ENCODE peak calls at places on chromosomes 4 and X, in seven cellular contexts. E is heart left ventricle; I is CD4-positive, alpha-beta T cell; D is suprapubic skin; C is cardiac muscle cell; V is tibial artery; U is aorta. N is an unnamed sample. For H3K9me3, the result is how much of the 10 kb centered on the place peaks cover.

GRCh38 chr4:113476800-113477199 is 284.7 kb downstream of the CAMK2D start:
- DNase-seq in E (no peak), I (no peak), D (no peak), C (no peak), V (no peak), U (no peak), N (no peak)

GRCh38 chrX:118528089-118528753 is 32.6 kb downstream of the DOCK11 start:
- DNase-seq in E (no peak), I (peak), D (no peak), C (no peak), V (no peak), U (no peak), N (no peak)

GRCh38 chrX:149372861-149373260 is 132.2 kb downstream of the IDS start:
- DNase-seq in E (no peak), I (no peak), D (no peak), C (peak), V (no peak), U (no peak), N (no peak)

GRCh38 chrX:120781416-120781815 is 94.2 kb downstream of the CT47B1 start:
- DNase-seq in E (no peak), I (no peak), D (no peak), C (no peak), V (no peak), U (no peak), N (peak)

GRCh38 chrX:39816871-39817731 is 280.7 kb downstream of the BCOR start:
- DNase-seq in E (no peak), I (no peak), D (no peak), C (no peak), V (no peak), U (no peak), N (peak)

GRCh38 chr4:58553679-58554078 is 1443.5 kb upstream of the IGFBP7 start:
- DNase-seq in E (no peak), I (no peak), D (no peak), C (no peak), V (no peak), U (no peak), N (no peak)

GRCh38 chr4:124177647-124178425 is 534.7 kb downstream of the ANKRD50 start:
- DNase-seq in E (no peak), I (no peak), D (no peak), C (no peak), V (no peak), U (no peak), N (no peak)

GRCh38 chr4:72970756-72971155 is 98.8 kb downstream of the COX18 start:
- DNase-seq in E (no peak), I (no peak), D (no peak), C (no peak), V (no peak), U (no peak), N (no peak)

GRCh38 chrX:154320406-154320805 is 24.8 kb downstream of the TKTL1 start:
- DNase-seq in E (peak), I (no peak), D (no peak), C (no peak), V (no peak), U (no peak), N (no peak)

GRCh38 chr4:97500423-97500822 is 642.9 kb downstream of the STPG2 start:
- DNase-seq in E (no peak), I (no peak), D (no peak), C (no peak), V (no peak), U (no peak), N (no peak)

GRCh38 chr4:80058740-80059139 is 14.3 kb downstream of the ANTXR2 start:
- DNase-seq in E (no peak), I (no peak), D (no peak), C (no peak), V (no peak), U (no peak), N (no peak)

GRCh38 chr4:6177587-6178197 is 22.7 kb downstream of the JAKMIP1 start:
- DNase-seq in E (no peak), I (no peak), D (no peak), C (no peak), V (no peak), U (no peak), N (peak)

GRCh38 chrX:33252306-33252825 is 41.0 kb upstream of the DMD start:
- DNase-seq in E (no peak), I (no peak), D (no peak), C (no peak), V (no peak), U (no peak), N (no peak)

GRCh38 chr4:5385741-5386251 is 322.6 kb downstream of the EVC2 start:
- DNase-seq in E (no peak), I (no peak), D (peak), C (no peak), V (no peak), U (no peak), N (no peak)

GRCh38 chr4:8744083-8744805 is 127.4 kb downstream of the HMX1 start:
- DNase-seq in E (no peak), I (no peak), D (no peak), C (no peak), V (peak), U (peak), N (no peak)

GRCh38 chr4:81743731-81744465 is 272.2 kb upstream of the RASGEF1B start:
- DNase-seq in E (no peak), I (no peak), D (no peak), C (no peak), V (no peak), U (no peak), N (no peak)

GRCh38 chr4:63607186-63607872 is 801.9 kb downstream of the TECRL start:
- DNase-seq in E (no peak), I (no peak), D (no peak), C (no peak), V (no peak), U (no peak), N (no peak)

GRCh38 chr4:80036949-80037348 is 36.1 kb downstream of the ANTXR2 start:
- DNase-seq in E (no peak), I (no peak), D (no peak), C (peak), V (no peak), U (no peak), N (peak)

GRCh38 chr4:185805262-185805802 is 6.7 kb downstream of the SORBS2 start:
- DNase-seq in E (no peak), I (no peak), D (no peak), C (no peak), V (no peak), U (no peak), N (no peak)

GRCh38 chr4:141912831-141913230 is 276.4 kb downstream of the IL15 start:
- DNase-seq in E (no peak), I (no peak), D (no peak), C (peak), V (no peak), U (no peak), N (peak)

GRCh38 chr4:168868044-168868855 is 141.8 kb downstream of the CBR4 start:
- DNase-seq in E (no peak), I (no peak), D (no peak), C (no peak), V (no peak), U (no peak), N (peak)
- H3K27ac ChIP-seq in E (peak), I (no peak), D (peak), C (peak), V (peak), U (peak), N (peak)

DNA sequence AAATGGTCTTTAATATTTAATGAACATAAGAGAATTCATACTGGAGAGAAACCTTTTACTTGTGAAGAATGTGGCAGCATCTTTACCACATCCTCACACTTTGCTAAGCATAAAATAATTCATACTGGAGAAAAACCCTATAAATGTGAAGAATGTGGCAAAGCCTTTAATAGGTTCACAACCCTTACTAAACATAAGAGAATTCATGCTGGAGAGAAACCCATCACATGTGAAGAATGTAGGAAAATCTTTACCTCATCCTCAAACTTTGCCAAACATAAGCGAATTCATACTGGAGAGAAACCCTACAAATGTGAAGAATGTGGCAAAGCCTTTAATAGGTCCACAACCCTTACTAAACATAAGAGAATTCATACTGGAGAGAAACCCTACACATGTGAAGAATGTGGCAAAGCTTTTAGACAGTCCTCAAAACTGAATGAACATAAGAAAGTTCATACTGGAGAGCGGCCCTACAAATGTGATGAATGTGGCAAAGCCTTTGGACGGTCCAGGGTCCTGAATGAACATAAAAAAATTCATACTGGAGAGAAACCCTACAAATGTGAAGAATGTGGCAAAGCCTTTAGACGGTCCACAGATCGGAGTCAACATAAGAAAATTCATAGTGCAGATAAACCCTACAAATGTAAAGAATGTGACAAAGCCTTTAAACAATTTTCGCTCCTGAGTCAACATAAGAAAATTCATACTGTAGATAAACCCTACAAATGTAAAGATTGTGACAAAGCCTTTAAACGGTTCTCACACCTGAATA is 35.6 kb downstream of the ZNF141 start:
- DNase-seq in E (no peak), I (no peak), D (no peak), C (no peak), V (no peak), U (no peak), N (no peak)
- H3K9me3 ChIP-seq in E (half or more), I (half or more), D (half or more), C (under half), V (half or more), U (under half), N (half or more)

DNA sequence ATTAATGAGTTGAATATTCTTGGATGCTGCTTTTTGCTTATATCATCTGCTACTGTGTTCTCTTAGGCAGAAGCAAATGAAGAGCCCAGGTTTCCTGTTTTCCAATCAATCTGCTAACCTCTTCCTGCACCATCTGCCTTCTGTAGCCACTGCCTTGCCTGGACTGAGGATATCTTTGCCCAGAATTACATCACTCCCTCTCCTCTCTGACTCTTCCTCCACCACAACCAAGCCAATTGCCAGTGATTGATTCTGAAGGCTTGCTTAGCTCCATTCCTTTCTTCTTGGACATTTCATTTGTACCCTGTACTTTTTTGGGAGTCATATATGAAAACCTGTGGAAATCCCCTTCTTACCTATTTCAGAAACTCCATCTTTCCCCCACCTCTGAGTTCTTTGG is 14.0 kb downstream of the SGMS2 start:
- DNase-seq in E (no peak), I (no peak), D (no peak), C (no peak), V (no peak), U (no peak), N (no peak)
- H3K27ac ChIP-seq in E (no peak), I (no peak), D (peak), C (no peak), V (no peak), U (no peak), N (no peak)

GRCh38 chrX:9440116-9440844 is 24.6 kb upstream of the TBL1X start:
- DNase-seq in E (no peak), I (no peak), D (no peak), C (no peak), V (no peak), U (no peak), N (no peak)

GRCh38 chrX:9438950-9439494 is 25.8 kb upstream of the TBL1X start:
- DNase-seq in E (no peak), I (no peak), D (no peak), C (no peak), V (no peak), U (no peak), N (no peak)

GRCh38 chrX:9447906-9448305 is 17.0 kb upstream of the TBL1X start:
- DNase-seq in E (no peak), I (no peak), D (no peak), C (no peak), V (no peak), U (no peak), N (no peak)

GRCh38 chrX:9443327-9443726 is 21.5 kb upstream of the TBL1X start:
- DNase-seq in E (no peak), I (no peak), D (no peak), C (no peak), V (no peak), U (no peak), N (no peak)
- H3K9me3 ChIP-seq in E (under half), I (under half), D (under half), C (under half), V (under half), U (under half), N (under half)

GRCh38 chr4:153497988-153498967 is 32.1 kb downstream of the TMEM131L start:
- DNase-seq in E (no peak), I (no peak), D (no peak), C (no peak), V (no peak), U (no peak), N (no peak)
- H3K27ac ChIP-seq in E (peak), I (peak), D (peak), C (peak), V (peak), U (peak), N (no peak)

GRCh38 chrX:47992669-47993068 is 11.1 kb downstream of the ZNF182 start:
- DNase-seq in E (no peak), I (no peak), D (no peak), C (no peak), V (no peak), U (no peak), N (no peak)
- H3K9me3 ChIP-seq in E (under half), I (under half), D (under half), C (under half), V (under half), U (under half), N (under half)

GRCh38 chrX:9149831-9150230 is 115.9 kb upstream of the FAM9B start:
- DNase-seq in E (no peak), I (no peak), D (no peak), C (no peak), V (no peak), U (no peak), N (peak)
- H3K27ac ChIP-seq in E (no peak), I (no peak), D (peak), C (no peak), V (no peak), U (no peak), N (no peak)

GRCh38 chrX:113982766-113983165 is 601.1 kb upstream of the HTR2C start:
- DNase-seq in E (no peak), I (no peak), D (no peak), C (no peak), V (no peak), U (no peak), N (no peak)
- H3K9me3 ChIP-seq in E (under half), I (under half), D (under half), C (under half), V (under half), U (under half), N (under half)

DNA sequence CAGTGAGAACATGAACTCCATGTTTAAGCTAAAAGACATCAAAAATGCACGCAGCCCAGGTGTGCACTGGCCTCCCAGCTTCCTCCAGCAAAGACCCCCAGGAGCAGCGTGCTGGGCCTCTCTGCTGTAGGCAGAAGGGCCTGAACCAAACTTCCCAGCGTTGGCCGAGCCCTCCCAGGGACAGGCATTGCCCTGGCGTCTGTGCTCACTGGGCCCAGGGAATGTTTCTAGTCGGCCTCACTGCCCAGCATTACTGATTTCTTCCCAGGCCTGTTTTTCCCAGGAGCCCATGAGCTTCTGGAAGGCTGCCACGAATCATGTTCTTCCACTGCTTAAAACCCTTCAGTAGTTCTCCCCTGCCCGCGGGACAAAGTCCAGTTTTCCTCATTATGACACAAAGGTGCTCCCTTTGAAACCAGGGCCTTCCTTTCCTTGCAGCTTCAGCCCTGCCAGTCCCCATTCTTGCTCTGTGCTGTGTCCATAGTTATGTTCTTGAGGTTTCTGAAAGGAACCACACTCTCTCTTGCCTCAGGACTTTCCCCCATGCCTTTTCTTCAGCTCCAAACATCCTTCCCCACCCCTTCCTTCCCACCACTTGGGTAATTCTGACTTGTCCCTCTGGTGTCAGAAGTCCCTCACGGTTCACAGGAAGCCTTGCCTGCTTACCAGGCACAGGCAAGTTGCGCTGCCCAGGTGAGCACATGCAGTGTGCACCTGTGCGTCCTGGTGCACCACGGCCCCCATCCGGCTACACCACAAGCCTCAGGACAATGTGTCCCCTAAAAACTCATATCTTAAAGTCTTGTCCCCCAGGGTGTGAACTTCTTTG is 93.4 kb upstream of the ENPP6 start:
- DNase-seq in E (peak), I (no peak), D (no peak), C (no peak), V (no peak), U (peak), N (no peak)
- H3K27ac ChIP-seq in E (no peak), I (no peak), D (no peak), C (no peak), V (no peak), U (no peak), N (no peak)

GRCh38 chr4:71864380-71864779 is 80.5 kb upstream of the GC start:
- DNase-seq in E (no peak), I (no peak), D (no peak), C (no peak), V (no peak), U (no peak), N (no peak)

GRCh38 chr4:71863457-71863856 is 79.6 kb upstream of the GC start:
- DNase-seq in E (no peak), I (no peak), D (no peak), C (no peak), V (no peak), U (no peak), N (no peak)

GRCh38 chr4:71862315-71862714 is 78.4 kb upstream of the GC start:
- DNase-seq in E (no peak), I (no peak), D (no peak), C (no peak), V (no peak), U (no peak), N (no peak)

GRCh38 chr4:71867598-71867997 is 83.7 kb upstream of the GC start:
- DNase-seq in E (no peak), I (no peak), D (no peak), C (no peak), V (no peak), U (no peak), N (peak)

DNA sequence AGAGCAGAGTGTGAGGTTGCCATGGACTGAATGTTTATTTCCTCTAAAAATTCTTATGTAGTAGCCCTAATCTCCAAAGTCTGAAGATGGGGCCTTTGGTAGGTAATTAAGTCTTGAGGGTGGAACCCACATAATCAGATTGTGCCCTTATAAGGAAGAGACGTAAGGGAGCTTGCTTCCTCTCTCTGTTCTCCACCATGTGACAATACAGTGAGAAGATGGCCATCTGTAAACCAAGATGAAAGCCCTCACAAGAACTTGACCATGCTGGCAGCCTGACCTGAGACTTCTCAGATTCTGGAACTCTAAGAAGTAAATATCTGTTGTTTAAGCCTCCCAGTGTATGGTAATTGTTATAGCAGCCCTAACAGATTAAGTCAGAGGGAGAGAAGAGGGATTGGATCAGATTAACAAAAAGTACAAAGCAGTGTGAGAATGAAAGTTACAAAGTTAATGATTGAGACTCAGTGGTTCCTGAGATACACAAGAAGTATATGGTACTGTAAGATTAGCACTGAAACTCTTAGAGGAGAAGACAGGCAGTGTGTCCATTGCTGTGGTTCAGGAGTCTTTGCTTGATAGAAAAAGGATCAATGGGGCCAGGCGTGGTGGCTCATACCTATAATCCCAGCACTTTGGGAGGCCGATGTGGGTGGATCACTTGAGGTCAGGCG is 82.5 kb upstream of the GC start:
- DNase-seq in E (no peak), I (no peak), D (no peak), C (no peak), V (no peak), U (no peak), N (no peak)
- H3K9me3 ChIP-seq in E (under half), I (under half), D (under half), C (under half), V (under half), U (under half), N (under half)

N was measured in A673.